ENCODE peak calls at places on chromosome 12, in seven cellular contexts. X, J, E, U, W, R and O are unnamed samples.

GRCh38 chr12:95227818-95228356 is 10.3 kb downstream of the VEZT start:
- DNase-seq in X (no peak), J (no peak), E (no peak), U (no peak), W (no peak), R (no peak), O (no peak)

GRCh38 chr12:26803552-26803951 is 29.4 kb downstream of the ITPR2 start:
- DNase-seq in X (no peak), J (no peak), E (no peak), U (no peak), W (peak; percentile 44), R (no peak), O (no peak)

GRCh38 chr12:84976133-84976532 is 59.9 kb downstream of the TSPAN19 start:
- DNase-seq in X (no peak), J (no peak), E (no peak), U (no peak), W (no peak), R (no peak), O (no peak)

GRCh38 chr12:53495903-53496751 is 3.1 kb downstream of the MAP3K12 start:
- DNase-seq in X (no peak), J (no peak), E (no peak), U (peak; percentile 59), W (peak; percentile 71), R (peak; percentile 71), O (no peak)

GRCh38 chr12:2582631-2583616 is 211.8 kb upstream of the FKBP4 start:
- DNase-seq in X (peak; percentile 84), J (peak; percentile 82), E (peak; percentile 82), U (peak; percentile 73), W (peak; percentile 47), R (no peak), O (peak; percentile 27)

GRCh38 chr12:121796855-121797751 is 3.6 kb upstream of the RHOF start:
- DNase-seq in X (peak; percentile 74), J (peak; percentile 96), E (peak; percentile 68), U (no peak), W (peak; percentile 90), R (no peak), O (no peak)

GRCh38 chr12:10339441-10339840 is 31.8 kb downstream of the KLRD1 start:
- DNase-seq in X (no peak), J (no peak), E (no peak), U (no peak), W (peak; percentile 70), R (no peak), O (no peak)

GRCh38 chr12:65293735-65294134 is 15.3 kb downstream of the MSRB3 start:
- DNase-seq in X (no peak), J (no peak), E (no peak), U (no peak), W (no peak), R (no peak), O (no peak)

GRCh38 chr12:121992059-121992879 is 29.4 kb upstream of the BCL7A start:
- DNase-seq in X (no peak), J (no peak), E (no peak), U (no peak), W (peak; percentile 99), R (peak; percentile 92), O (no peak)

GRCh38 chr12:53103860-53104305 is 597 bp downstream of the SOAT2 start:
- DNase-seq in X (no peak), J (no peak), E (no peak), U (peak; percentile 83), W (no peak), R (no peak), O (no peak)

GRCh38 chr12:42759622-42760273 is 170.2 kb upstream of the PRICKLE1 start:
- DNase-seq in X (no peak), J (peak; percentile 66), E (no peak), U (no peak), W (peak; percentile 80), R (no peak), O (no peak)

GRCh38 chr12:20523658-20524057 is 155.3 kb downstream of the PDE3A start:
- DNase-seq in X (no peak), J (no peak), E (no peak), U (no peak), W (peak; percentile 70), R (no peak), O (no peak)

GRCh38 chr12:71303199-71303598 is 136.4 kb upstream of the LGR5 start:
- DNase-seq in X (no peak), J (no peak), E (no peak), U (no peak), W (peak; percentile 57), R (no peak), O (no peak)

GRCh38 chr12:70609739-70610491 is 27.3 kb downstream of the PTPRB start:
- DNase-seq in X (peak; percentile 34), J (peak; percentile 64), E (peak; percentile 73), U (no peak), W (peak; percentile 36), R (no peak), O (peak; percentile 29)

GRCh38 chr12:70854138-70854537 is 66.4 kb downstream of the PTPRR start:
- DNase-seq in X (no peak), J (no peak), E (no peak), U (no peak), W (no peak), R (no peak), O (no peak)

GRCh38 chr12:71671816-71672215 is 7.7 kb downstream of the THAP2 start:
- DNase-seq in X (no peak), J (no peak), E (no peak), U (no peak), W (no peak), R (no peak), O (no peak)

GRCh38 chr12:94941440-94941862 is 62.0 kb downstream of the NDUFA12 start:
- DNase-seq in X (no peak), J (peak; percentile 40), E (no peak), U (no peak), W (peak; percentile 98), R (no peak), O (peak; percentile 58)

GRCh38 chr12:69290545-69291277 is 51.3 kb downstream of the CPSF6 start:
- DNase-seq in X (peak; percentile 74), J (peak; percentile 35), E (peak; percentile 82), U (peak; percentile 94), W (peak; percentile 89), R (peak; percentile 44), O (peak; percentile 66)

GRCh38 chr12:5511644-5512584 is 80.0 kb downstream of the NTF3 start:
- DNase-seq in X (peak; percentile 23), J (peak; percentile 55), E (peak; percentile 47), U (peak; percentile 18), W (no peak), R (peak; percentile 23), O (no peak)

GRCh38 chr12:39103552-39104165 is 198.3 kb upstream of the CPNE8 start:
- DNase-seq in X (no peak), J (no peak), E (peak; percentile 27), U (peak; percentile 68), W (peak; percentile 82), R (no peak), O (no peak)

GRCh38 chr12:64612843-64613242 is 2.5 kb downstream of the RASSF3 start:
- DNase-seq in X (no peak), J (no peak), E (no peak), U (no peak), W (no peak), R (no peak), O (no peak)

GRCh38 chr12:112473056-112473455 is 54.3 kb downstream of the PTPN11 start:
- DNase-seq in X (no peak), J (no peak), E (no peak), U (peak; percentile 48), W (peak; percentile 10), R (no peak), O (no peak)
- TF ChIP-seq CTCF in X (peak; percentile 38), J (no peak), E (peak; percentile 46), U (peak; percentile 53), W (no peak), R (no peak), O (no peak)

GRCh38 chr12:108854055-108854452 is 3.3 kb downstream of the SSH1 start:
- DNase-seq in X (no peak), J (no peak), E (no peak), U (peak; percentile 61), W (peak; percentile 97), R (peak; percentile 71), O (no peak)

GRCh38 chr12:108849653-108850052 is 7.7 kb downstream of the SSH1 start:
- DNase-seq in X (no peak), J (peak; percentile 58), E (no peak), U (no peak), W (peak; percentile 66), R (no peak), O (no peak)

GRCh38 chr12:108852674-108853073 is 4.7 kb downstream of the SSH1 start:
- DNase-seq in X (no peak), J (no peak), E (peak; percentile 34), U (no peak), W (peak; percentile 77), R (no peak), O (no peak)

GRCh38 chr12:108853426-108853825 is 4.0 kb downstream of the SSH1 start:
- DNase-seq in X (no peak), J (no peak), E (no peak), U (no peak), W (no peak), R (no peak), O (no peak)

GRCh38 chr12:108850854-108851573 is 6.4 kb downstream of the SSH1 start:
- DNase-seq in X (no peak), J (peak; percentile 62), E (no peak), U (peak; percentile 58), W (peak; percentile 97), R (no peak), O (no peak)
- TF ChIP-seq CTCF in X (no peak), J (no peak), E (no peak), U (no peak), W (peak; percentile 17), R (peak; percentile 21), O (no peak)

DNA sequence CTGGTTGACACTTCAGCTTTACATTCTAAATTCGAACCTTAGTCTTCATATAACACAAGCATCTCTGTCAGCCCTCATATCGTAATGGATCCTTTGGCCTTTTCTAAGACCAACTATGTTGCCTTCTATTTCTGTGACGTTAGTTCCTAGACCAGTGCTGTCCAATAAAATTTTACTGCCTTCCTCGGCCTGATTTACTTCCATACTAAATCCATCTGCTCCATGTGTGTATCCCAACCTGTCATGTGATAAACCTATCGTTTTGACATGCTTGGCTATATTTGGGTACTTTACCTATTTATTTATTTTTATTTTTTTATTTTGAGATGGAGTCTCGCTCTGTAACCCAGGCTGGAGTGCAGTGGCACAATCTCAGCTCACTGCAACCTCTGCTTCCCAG is 20.3 kb downstream of the ACAD10 start:
- DNase-seq in X (no peak), J (no peak), E (no peak), U (no peak), W (no peak), R (no peak), O (no peak)
- TF ChIP-seq CTCF in X (no peak), J (no peak), E (no peak), U (no peak), W (no peak), R (no peak), O (no peak)

DNA sequence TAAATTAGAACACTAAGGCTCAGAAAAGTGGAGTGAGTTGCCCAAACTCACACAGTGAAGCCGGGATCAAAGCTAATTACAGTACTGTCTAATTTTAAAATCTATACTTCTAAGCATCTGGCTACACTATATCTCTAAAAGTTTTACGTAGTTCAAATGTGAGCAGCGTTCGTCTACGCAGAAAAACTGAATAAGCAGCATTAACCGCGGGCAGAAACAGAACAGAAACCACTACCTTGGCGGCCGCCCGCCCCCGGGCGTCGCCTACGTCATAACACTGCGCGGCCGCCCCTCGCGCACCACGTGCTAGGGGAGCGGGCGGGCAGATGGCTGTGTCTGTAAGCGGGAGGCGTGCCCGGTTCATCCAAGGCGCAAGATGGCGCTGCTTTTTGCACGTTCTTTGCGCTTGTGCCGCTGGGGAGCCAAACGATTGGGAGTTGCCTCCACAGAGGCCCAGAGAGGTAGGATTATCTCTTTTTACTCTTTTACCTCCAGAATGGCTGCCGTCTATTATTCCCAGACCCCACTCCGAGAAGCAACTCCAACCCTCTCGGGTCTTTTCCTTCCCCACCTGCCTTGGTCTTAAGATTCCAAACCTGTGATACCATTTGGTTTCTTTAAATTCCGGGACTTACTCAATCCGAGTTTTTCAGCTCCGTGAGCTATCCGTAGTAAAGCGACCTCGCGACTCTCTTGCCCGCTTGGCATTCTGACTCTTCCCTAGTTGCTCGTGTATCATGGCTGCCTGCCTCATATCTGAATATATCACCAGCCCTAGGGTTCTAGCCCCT is at the start of gene SPRYD4:
- DNase-seq in X (peak; percentile 77), J (peak; percentile 92), E (peak; percentile 90), U (peak; percentile 97), W (peak; percentile 93), R (peak; percentile 75), O (peak; percentile 93)
- TF ChIP-seq CTCF in X (peak; percentile 27), J (peak; percentile 31), E (no peak), U (peak; percentile 29), W (no peak), R (peak; percentile 24), O (no peak)